ENCODE peak calls at places on chromosome 12, in four cellular contexts. J is endothelial cell of umbilical vein, T is adrenal gland, G is spleen. B is an unnamed sample.

GRCh38 chr12:24478254-24478653 is 470.6 kb downstream of the BCAT1 start:
- DNase-seq in J (no peak), T (no peak), G (no peak), B (no peak)

GRCh38 chr12:81083906-81084513 is 6.1 kb downstream of the ACSS3 start:
- DNase-seq in J (no peak), T (no peak), G (no peak), B (no peak)

GRCh38 chr12:52305921-52306705 is 14.8 kb upstream of the KRT81 start:
- DNase-seq in J (no peak), T (no peak), G (peak; percentile 62), B (no peak)

GRCh38 chr12:28787151-28787550 is 361.9 kb upstream of the FAR2 start:
- DNase-seq in J (no peak), T (no peak), G (no peak), B (peak; percentile 68)

GRCh38 chr12:49880756-49881390 is 22.8 kb downstream of the FAIM2 start:
- DNase-seq in J (no peak), T (no peak), G (peak; percentile 18), B (no peak)

GRCh38 chr12:121894633-121895032 is 6.0 kb downstream of the PSMD9 start:
- DNase-seq in J (peak; percentile 30), T (no peak), G (no peak), B (peak; percentile 27)

GRCh38 chr12:129052373-129052772 is 199.1 kb downstream of the GLT1D1 start:
- DNase-seq in J (no peak), T (no peak), G (no peak), B (peak; percentile 46)

GRCh38 chr12:67827820-67828383 is 161.3 kb upstream of the IFNG-AS1 start:
- DNase-seq in J (peak; percentile 67), T (peak; percentile 67), G (no peak), B (peak; percentile 98)

GRCh38 chr12:7101694-7102131 is 7.3 kb downstream of the C1RL start:
- DNase-seq in J (no peak), T (no peak), G (no peak), B (no peak)

GRCh38 chr12:105272814-105273416 is 36.9 kb upstream of the APPL2 start:
- DNase-seq in J (no peak), T (no peak), G (no peak), B (no peak)

GRCh38 chr12:52377266-52377665 is 8.2 kb downstream of the KRT84 start:
- DNase-seq in J (no peak), T (no peak), G (no peak), B (no peak)

GRCh38 chr12:98371419-98371818 is 144.0 kb upstream of the TMPO start:
- DNase-seq in J (peak; percentile 37), T (no peak), G (no peak), B (peak; percentile 20)

GRCh38 chr12:53235742-53236442 is 3.9 kb upstream of the RARG start:
- DNase-seq in J (no peak), T (no peak), G (no peak), B (no peak)

GRCh38 chr12:75779891-75780501 is 251.6 kb downstream of the PHLDA1 start:
- DNase-seq in J (peak; percentile 41), T (no peak), G (no peak), B (no peak)

GRCh38 chr12:89333564-89334252 is 18.6 kb downstream of the DUSP6 start:
- DNase-seq in J (no peak), T (peak; percentile 72), G (no peak), B (no peak)

GRCh38 chr12:6765634-6766581 is at the start of gene PTMS:
- DNase-seq in J (peak; percentile 81), T (peak; percentile 88), G (peak; percentile 84), B (peak; percentile 71)

DNA sequence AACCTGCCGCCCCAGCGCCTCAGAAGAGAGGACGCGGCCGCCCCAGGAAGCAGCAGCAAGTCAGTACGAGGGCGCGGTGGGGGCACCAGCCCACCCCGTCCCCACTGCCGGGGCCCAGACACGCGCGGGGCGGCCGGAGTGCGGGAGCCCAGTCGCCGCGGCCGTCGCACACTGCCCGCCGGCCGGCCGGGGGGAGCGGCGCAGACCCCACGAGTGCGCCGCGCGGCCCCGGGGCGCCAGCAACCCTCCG is 965 bp downstream of the HMGA2 start:
- DNase-seq in J (no peak), T (no peak), G (no peak), B (no peak)
- H3K4me3 ChIP-seq in J (peak overlapping the region; percentile 97), T (no peak overlapping the region), G (peak overlapping the region; percentile 40), B (peak overlapping the region; percentile 94)

GRCh38 chr12:92859650-92860386 is 69.3 kb downstream of the EEA1 start:
- DNase-seq in J (no peak), T (no peak), G (no peak), B (no peak)
- TF ChIP-seq CTCF in J (no peak), T (no peak), G (no peak), B (no peak)

GRCh38 chr12:44775916-44776315 is 100.2 kb downstream of the NELL2 start:
- DNase-seq in J (no peak), T (no peak), G (no peak), B (no peak)

GRCh38 chr12:44774815-44775411 is 101.2 kb downstream of the NELL2 start:
- DNase-seq in J (peak; percentile 41), T (peak; percentile 56), G (peak; percentile 73), B (no peak)

GRCh38 chr12:44780221-44780770 is 95.8 kb downstream of the NELL2 start:
- DNase-seq in J (no peak), T (no peak), G (no peak), B (no peak)

GRCh38 chr12:44779766-44780165 is 96.3 kb downstream of the NELL2 start:
- DNase-seq in J (no peak), T (no peak), G (no peak), B (no peak)
- H3K27ac ChIP-seq in J (no peak overlapping the region), T (no peak overlapping the region), G (no peak overlapping the region), B (no peak overlapping the region)

GRCh38 chr12:72272731-72273498 is 745 bp downstream of the TRHDE start:
- DNase-seq in J (no peak), T (no peak), G (peak; percentile 72), B (no peak)
- H3K4me3 ChIP-seq in J (no peak overlapping the region), T (no peak overlapping the region), G (peak overlapping the region; percentile 36), B (peak overlapping the region; percentile 84)

GRCh38 chr12:131116437-131117117 is 162.9 kb downstream of the ADGRD1 start:
- DNase-seq in J (no peak), T (peak; percentile 67), G (peak; percentile 67), B (no peak)
- TF ChIP-seq CTCF in J (peak; percentile 4), T (peak; percentile 42), G (peak; percentile 39), B (peak; percentile 23)

B was measured in brain microvascular endothelial cell.